ENCODE peak calls at places on chromosomes 6 and 20, in nine cellular contexts. One of them, this sample, is unnamed.

GRCh38 chr6:27158316-27158643 is 89.2 kb upstream of the PRSS16 start:
- DNase-seq in PC-3: no peak
- DNase-seq in KBM-7: no peak
- DNase-seq in foreskin keratinocyte: no peak
- DNase-seq in AG08396: no peak
- DNase-seq in occipital lobe: no peak
- DNase-seq in kidney glomerular epithelial cell: no peak
- DNase-seq in HTR-8/SVneo: no peak
- DNase-seq in cardiac fibroblast: no peak
- DNase-seq in this sample: no peak

GRCh38 chr6:133895573-133896343 is 6.8 kb downstream of the TCF21 start:
- DNase-seq in PC-3: no peak
- DNase-seq in KBM-7: no peak
- DNase-seq in foreskin keratinocyte: no peak
- DNase-seq in AG08396: no peak
- DNase-seq in occipital lobe: no peak
- DNase-seq in kidney glomerular epithelial cell: no peak
- DNase-seq in HTR-8/SVneo: no peak
- DNase-seq in cardiac fibroblast: peak
- DNase-seq in this sample: peak

GRCh38 chr20:47379433-47380150 is 23.1 kb upstream of the ZMYND8 start:
- DNase-seq in PC-3: no peak
- DNase-seq in KBM-7: no peak
- DNase-seq in foreskin keratinocyte: no peak
- DNase-seq in AG08396: no peak
- DNase-seq in occipital lobe: peak
- DNase-seq in kidney glomerular epithelial cell: peak
- DNase-seq in HTR-8/SVneo: peak
- DNase-seq in cardiac fibroblast: peak
- DNase-seq in this sample: no peak

GRCh38 chr6:141587482-141588266 is 545.1 kb upstream of the GJE1 start:
- DNase-seq in PC-3: no peak
- DNase-seq in KBM-7: no peak
- DNase-seq in foreskin keratinocyte: peak
- DNase-seq in AG08396: peak
- DNase-seq in occipital lobe: no peak
- DNase-seq in kidney glomerular epithelial cell: peak
- DNase-seq in HTR-8/SVneo: peak
- DNase-seq in cardiac fibroblast: peak
- DNase-seq in this sample: peak

GRCh38 chr6:43095939-43096338 is 19.8 kb downstream of the PTK7 start:
- DNase-seq in PC-3: no peak
- DNase-seq in KBM-7: no peak
- DNase-seq in foreskin keratinocyte: no peak
- DNase-seq in AG08396: no peak
- DNase-seq in occipital lobe: no peak
- DNase-seq in kidney glomerular epithelial cell: no peak
- DNase-seq in HTR-8/SVneo: no peak
- DNase-seq in cardiac fibroblast: no peak
- DNase-seq in this sample: no peak

GRCh38 chr6:31585531-31585930 is 546 bp upstream of the LST1 start:
- DNase-seq in PC-3: peak
- DNase-seq in KBM-7: peak
- DNase-seq in foreskin keratinocyte: no peak
- DNase-seq in AG08396: no peak
- DNase-seq in occipital lobe: no peak
- DNase-seq in kidney glomerular epithelial cell: no peak
- DNase-seq in HTR-8/SVneo: no peak
- DNase-seq in cardiac fibroblast: no peak
- DNase-seq in this sample: no peak

GRCh38 chr6:106473807-106474206 is 113.3 kb downstream of the CRYBG1 start:
- DNase-seq in PC-3: peak
- DNase-seq in KBM-7: no peak
- DNase-seq in foreskin keratinocyte: peak
- DNase-seq in AG08396: peak
- DNase-seq in occipital lobe: no peak
- DNase-seq in kidney glomerular epithelial cell: peak
- DNase-seq in HTR-8/SVneo: no peak
- DNase-seq in cardiac fibroblast: peak
- DNase-seq in this sample: peak

GRCh38 chr20:37914672-37915433 is 11.9 kb downstream of the VSTM2L start:
- DNase-seq in PC-3: no peak
- DNase-seq in KBM-7: peak
- DNase-seq in foreskin keratinocyte: no peak
- DNase-seq in AG08396: no peak
- DNase-seq in occipital lobe: no peak
- DNase-seq in kidney glomerular epithelial cell: no peak
- DNase-seq in HTR-8/SVneo: no peak
- DNase-seq in cardiac fibroblast: no peak
- DNase-seq in this sample: no peak

GRCh38 chr20:45545754-45546453 is 1.3 kb downstream of the EPPIN start:
- DNase-seq in PC-3: peak
- DNase-seq in KBM-7: peak
- DNase-seq in foreskin keratinocyte: peak
- DNase-seq in AG08396: peak
- DNase-seq in occipital lobe: no peak
- DNase-seq in kidney glomerular epithelial cell: peak
- DNase-seq in HTR-8/SVneo: peak
- DNase-seq in cardiac fibroblast: peak
- DNase-seq in this sample: no peak

GRCh38 chr20:32017711-32018251 is 7.5 kb downstream of the CCM2L start:
- DNase-seq in PC-3: peak
- DNase-seq in KBM-7: no peak
- DNase-seq in foreskin keratinocyte: peak
- DNase-seq in AG08396: no peak
- DNase-seq in occipital lobe: no peak
- DNase-seq in kidney glomerular epithelial cell: no peak
- DNase-seq in HTR-8/SVneo: no peak
- DNase-seq in cardiac fibroblast: no peak
- DNase-seq in this sample: no peak

GRCh38 chr20:6026051-6026450 is 27.8 kb downstream of the LRRN4 start:
- DNase-seq in PC-3: peak
- DNase-seq in KBM-7: no peak
- DNase-seq in foreskin keratinocyte: peak
- DNase-seq in AG08396: no peak
- DNase-seq in occipital lobe: no peak
- DNase-seq in kidney glomerular epithelial cell: no peak
- DNase-seq in HTR-8/SVneo: no peak
- DNase-seq in cardiac fibroblast: peak
- DNase-seq in this sample: peak

GRCh38 chr6:7085911-7086310 is 21.9 kb upstream of the RREB1 start:
- DNase-seq in PC-3: peak
- DNase-seq in KBM-7: no peak
- DNase-seq in foreskin keratinocyte: peak
- DNase-seq in AG08396: peak
- DNase-seq in occipital lobe: no peak
- DNase-seq in kidney glomerular epithelial cell: no peak
- DNase-seq in HTR-8/SVneo: no peak
- DNase-seq in cardiac fibroblast: peak
- DNase-seq in this sample: peak

GRCh38 chr6:159691133-159691962 is 1.7 kb downstream of the SOD2 start:
- DNase-seq in PC-3: peak
- DNase-seq in KBM-7: peak
- DNase-seq in foreskin keratinocyte: peak
- DNase-seq in AG08396: peak
- DNase-seq in occipital lobe: no peak
- DNase-seq in kidney glomerular epithelial cell: peak
- DNase-seq in HTR-8/SVneo: peak
- DNase-seq in cardiac fibroblast: peak
- DNase-seq in this sample: peak

GRCh38 chr6:55664581-55665223 is 85.7 kb upstream of the HMGCLL1 start:
- DNase-seq in PC-3: peak
- DNase-seq in KBM-7: no peak
- DNase-seq in foreskin keratinocyte: peak
- DNase-seq in AG08396: no peak
- DNase-seq in occipital lobe: no peak
- DNase-seq in kidney glomerular epithelial cell: no peak
- DNase-seq in HTR-8/SVneo: no peak
- DNase-seq in cardiac fibroblast: peak
- DNase-seq in this sample: peak

GRCh38 chr20:64103871-64104666 is 3.3 kb downstream of the NPBWR2 start:
- DNase-seq in PC-3: no peak
- DNase-seq in KBM-7: no peak
- DNase-seq in foreskin keratinocyte: no peak
- DNase-seq in AG08396: no peak
- DNase-seq in occipital lobe: no peak
- DNase-seq in kidney glomerular epithelial cell: no peak
- DNase-seq in HTR-8/SVneo: no peak
- DNase-seq in cardiac fibroblast: no peak
- DNase-seq in this sample: no peak

GRCh38 chr6:27426045-27426620 is 37.6 kb downstream of the ZNF391 start:
- DNase-seq in PC-3: peak
- DNase-seq in KBM-7: no peak
- DNase-seq in foreskin keratinocyte: no peak
- DNase-seq in AG08396: no peak
- DNase-seq in occipital lobe: peak
- DNase-seq in kidney glomerular epithelial cell: no peak
- DNase-seq in HTR-8/SVneo: no peak
- DNase-seq in cardiac fibroblast: no peak
- DNase-seq in this sample: no peak

GRCh38 chr20:3815703-3816315 is 4.5 kb upstream of the AP5S1 start:
- DNase-seq in PC-3: no peak
- DNase-seq in KBM-7: no peak
- DNase-seq in foreskin keratinocyte: no peak
- DNase-seq in AG08396: no peak
- DNase-seq in occipital lobe: no peak
- DNase-seq in kidney glomerular epithelial cell: no peak
- DNase-seq in HTR-8/SVneo: no peak
- DNase-seq in cardiac fibroblast: no peak
- DNase-seq in this sample: no peak

GRCh38 chr6:56046576-56046975 is 171.2 kb upstream of the BMP5 start:
- DNase-seq in PC-3: peak
- DNase-seq in KBM-7: peak
- DNase-seq in foreskin keratinocyte: no peak
- DNase-seq in AG08396: peak
- DNase-seq in occipital lobe: no peak
- DNase-seq in kidney glomerular epithelial cell: peak
- DNase-seq in HTR-8/SVneo: no peak
- DNase-seq in cardiac fibroblast: peak
- DNase-seq in this sample: peak

This sample was measured in fibroblast of gingiva.